ENCODE peak calls at places on chromosomes 6 and 20, in five cellular contexts. One of them, this sample, is unnamed.

GRCh38 chr6:169689247-169689646 is 12.6 kb downstream of the WDR27 start:
- DNase-seq in spleen: no peak
- DNase-seq in heart left ventricle: no peak
- DNase-seq in ovary: no peak
- DNase-seq in IMR-90: peak; percentile 88
- DNase-seq in this sample: no peak

GRCh38 chr6:121539537-121539936 is 104.1 kb downstream of the GJA1 start:
- DNase-seq in spleen: no peak
- DNase-seq in heart left ventricle: no peak
- DNase-seq in ovary: no peak
- DNase-seq in IMR-90: no peak
- DNase-seq in this sample: no peak

GRCh38 chr6:408599-409102 is 17.1 kb downstream of the IRF4 start:
- DNase-seq in spleen: no peak
- DNase-seq in heart left ventricle: peak; percentile 73
- DNase-seq in ovary: no peak
- DNase-seq in IMR-90: peak; percentile 38
- DNase-seq in this sample: no peak

GRCh38 chr20:23658336-23658735 is 20.6 kb upstream of the CST3 start:
- DNase-seq in spleen: no peak
- DNase-seq in heart left ventricle: no peak
- DNase-seq in ovary: no peak
- DNase-seq in IMR-90: no peak
- DNase-seq in this sample: no peak

GRCh38 chr20:58765795-58766194 is 73.2 kb downstream of the NPEPL1 start:
- DNase-seq in spleen: peak; percentile 22
- DNase-seq in heart left ventricle: no peak
- DNase-seq in ovary: no peak
- DNase-seq in IMR-90: no peak
- DNase-seq in this sample: no peak

GRCh38 chr20:58481541-58482021 is 33.6 kb downstream of the APCDD1L start:
- DNase-seq in spleen: no peak
- DNase-seq in heart left ventricle: no peak
- DNase-seq in ovary: no peak
- DNase-seq in IMR-90: no peak
- DNase-seq in this sample: no peak

GRCh38 chr6:24408719-24409410 is 6.1 kb downstream of the MRS2 start:
- DNase-seq in spleen: no peak
- DNase-seq in heart left ventricle: no peak
- DNase-seq in ovary: no peak
- DNase-seq in IMR-90: no peak
- DNase-seq in this sample: no peak

GRCh38 chr6:3128381-3129108 is 10.0 kb downstream of the BPHL start:
- DNase-seq in spleen: no peak
- DNase-seq in heart left ventricle: no peak
- DNase-seq in ovary: no peak
- DNase-seq in IMR-90: no peak
- DNase-seq in this sample: no peak

GRCh38 chr6:143755301-143755744 is 77.6 kb downstream of the PHACTR2 start:
- DNase-seq in spleen: no peak
- DNase-seq in heart left ventricle: no peak
- DNase-seq in ovary: no peak
- DNase-seq in IMR-90: peak; percentile 53
- DNase-seq in this sample: no peak

GRCh38 chr6:28634758-28635546 is 109.3 kb downstream of the GPX5 start:
- DNase-seq in spleen: no peak
- DNase-seq in heart left ventricle: peak; percentile 18
- DNase-seq in ovary: no peak
- DNase-seq in IMR-90: no peak
- DNase-seq in this sample: no peak

GRCh38 chr6:18266524-18266908 is 2.2 kb upstream of the DEK start:
- DNase-seq in spleen: peak; percentile 74
- DNase-seq in heart left ventricle: no peak
- DNase-seq in ovary: no peak
- DNase-seq in IMR-90: no peak
- DNase-seq in this sample: no peak

GRCh38 chr20:43755390-43755789 is 28.6 kb upstream of the GTSF1L start:
- DNase-seq in spleen: no peak
- DNase-seq in heart left ventricle: no peak
- DNase-seq in ovary: no peak
- DNase-seq in IMR-90: peak; percentile 84
- DNase-seq in this sample: no peak

GRCh38 chr20:44776977-44777376 is 31.3 kb downstream of the KCNK15 start:
- DNase-seq in spleen: peak; percentile 7
- DNase-seq in heart left ventricle: no peak
- DNase-seq in ovary: no peak
- DNase-seq in IMR-90: peak; percentile 16
- DNase-seq in this sample: no peak

GRCh38 chr20:11013801-11014200 is 340.0 kb upstream of the JAG1 start:
- DNase-seq in spleen: no peak
- DNase-seq in heart left ventricle: no peak
- DNase-seq in ovary: no peak
- DNase-seq in IMR-90: no peak
- DNase-seq in this sample: no peak

GRCh38 chr20:56552911-56553629 is 20.0 kb downstream of the FAM209B start:
- DNase-seq in spleen: no peak
- DNase-seq in heart left ventricle: no peak
- DNase-seq in ovary: no peak
- DNase-seq in IMR-90: no peak
- DNase-seq in this sample: no peak

GRCh38 chr6:169344651-169345050 is 91.0 kb upstream of the THBS2 start:
- DNase-seq in spleen: no peak
- DNase-seq in heart left ventricle: no peak
- DNase-seq in ovary: no peak
- DNase-seq in IMR-90: no peak
- DNase-seq in this sample: no peak

GRCh38 chr20:6169251-6169650 is 46.4 kb upstream of the FERMT1 start:
- DNase-seq in spleen: no peak
- DNase-seq in heart left ventricle: no peak
- DNase-seq in ovary: no peak
- DNase-seq in IMR-90: peak; percentile 12
- DNase-seq in this sample: no peak

GRCh38 chr20:48957053-48957481 is 35.6 kb downstream of the ARFGEF2 start:
- DNase-seq in spleen: no peak
- DNase-seq in heart left ventricle: no peak
- DNase-seq in ovary: no peak
- DNase-seq in IMR-90: no peak
- DNase-seq in this sample: no peak

GRCh38 chr6:41937881-41938574 is 3.6 kb downstream of the CCND3 start:
- DNase-seq in spleen: no peak
- DNase-seq in heart left ventricle: peak; percentile 67
- DNase-seq in ovary: no peak
- DNase-seq in IMR-90: no peak
- DNase-seq in this sample: no peak

GRCh38 chr6:116648161-116648560 is 20.4 kb downstream of the ZUP1 start:
- DNase-seq in spleen: no peak
- DNase-seq in heart left ventricle: no peak
- DNase-seq in ovary: no peak
- DNase-seq in IMR-90: peak; percentile 51
- DNase-seq in this sample: no peak

GRCh38 chr6:1463751-1464397 is 74.5 kb downstream of the FOXF2 start:
- DNase-seq in spleen: no peak
- DNase-seq in heart left ventricle: no peak
- DNase-seq in ovary: no peak
- DNase-seq in IMR-90: no peak
- DNase-seq in this sample: no peak

GRCh38 chr6:35080016-35080680 is 61.0 kb downstream of the TCP11 start:
- DNase-seq in spleen: peak; percentile 54
- DNase-seq in heart left ventricle: no peak
- DNase-seq in ovary: no peak
- DNase-seq in IMR-90: no peak
- DNase-seq in this sample: peak; percentile 21

GRCh38 chr6:129567374-129567773 is 142.6 kb downstream of the ARHGAP18 start:
- DNase-seq in spleen: no peak
- DNase-seq in heart left ventricle: no peak
- DNase-seq in ovary: no peak
- DNase-seq in IMR-90: no peak
- DNase-seq in this sample: no peak

GRCh38 chr6:65927141-65927540 is 220.1 kb upstream of the EYS start:
- DNase-seq in spleen: no peak
- DNase-seq in heart left ventricle: no peak
- DNase-seq in ovary: no peak
- DNase-seq in IMR-90: no peak
- DNase-seq in this sample: no peak

GRCh38 chr6:4612636-4613171 is 163.5 kb upstream of the CDYL start:
- DNase-seq in spleen: no peak
- DNase-seq in heart left ventricle: peak; percentile 41
- DNase-seq in ovary: no peak
- DNase-seq in IMR-90: peak; percentile 32
- DNase-seq in this sample: no peak

GRCh38 chr6:130033999-130034814 is 15.8 kb downstream of the L3MBTL3 start:
- DNase-seq in spleen: no peak
- DNase-seq in heart left ventricle: no peak
- DNase-seq in ovary: peak; percentile 56
- DNase-seq in IMR-90: peak; percentile 90
- DNase-seq in this sample: peak; percentile 48

GRCh38 chr6:109453156-109453555 is 2.4 kb downstream of the MICAL1 start:
- DNase-seq in spleen: no peak
- DNase-seq in heart left ventricle: no peak
- DNase-seq in ovary: no peak
- DNase-seq in IMR-90: no peak
- DNase-seq in this sample: no peak

GRCh38 chr6:13531956-13532355 is 42.4 kb upstream of the SIRT5 start:
- DNase-seq in spleen: no peak
- DNase-seq in heart left ventricle: no peak
- DNase-seq in ovary: no peak
- DNase-seq in IMR-90: no peak
- DNase-seq in this sample: no peak

GRCh38 chr6:156686940-156687874 is 90.0 kb upstream of the ARID1B start:
- DNase-seq in spleen: peak; percentile 95
- DNase-seq in heart left ventricle: peak; percentile 95
- DNase-seq in ovary: peak; percentile 91
- DNase-seq in IMR-90: peak; percentile 87
- DNase-seq in this sample: peak; percentile 95

GRCh38 chr6:163513003-163513402 is 98.5 kb downstream of the QKI start:
- DNase-seq in spleen: no peak
- DNase-seq in heart left ventricle: no peak
- DNase-seq in ovary: no peak
- DNase-seq in IMR-90: no peak
- DNase-seq in this sample: no peak

GRCh38 chr6:53956068-53956711 is 155.1 kb upstream of the MLIP start:
- DNase-seq in spleen: peak; percentile 60
- DNase-seq in heart left ventricle: peak; percentile 75
- DNase-seq in ovary: peak; percentile 51
- DNase-seq in IMR-90: peak; percentile 70
- DNase-seq in this sample: peak; percentile 83

GRCh38 chr6:45650527-45651135 is 272.9 kb upstream of the SUPT3H start:
- DNase-seq in spleen: no peak
- DNase-seq in heart left ventricle: no peak
- DNase-seq in ovary: no peak
- DNase-seq in IMR-90: peak; percentile 94
- DNase-seq in this sample: no peak
- H3K4me1 ChIP-seq in spleen: no peaks in the 10 kb centered on the region
- H3K4me1 ChIP-seq in heart left ventricle: no peaks in the 10 kb centered on the region
- H3K4me1 ChIP-seq in ovary: no peaks in the 10 kb centered on the region
- H3K4me1 ChIP-seq in IMR-90: peaks cover 22% of the 10 kb centered on the region
- H3K4me1 ChIP-seq in this sample: no peaks in the 10 kb centered on the region

GRCh38 chr6:10882654-10883053 is 813 bp upstream of the GCM2 start:
- DNase-seq in spleen: no peak
- DNase-seq in heart left ventricle: no peak
- DNase-seq in ovary: no peak
- DNase-seq in IMR-90: no peak
- DNase-seq in this sample: no peak
- TF ChIP-seq POLR2A in spleen: no peak
- TF ChIP-seq POLR2A in heart left ventricle: no peak
- TF ChIP-seq POLR2A in ovary: no peak
- TF ChIP-seq POLR2A in IMR-90: no peak
- TF ChIP-seq POLR2A in this sample: no peak

GRCh38 chr6:43806758-43807227 is 36.8 kb downstream of the VEGFA start:
- DNase-seq in spleen: no peak
- DNase-seq in heart left ventricle: no peak
- DNase-seq in ovary: no peak
- DNase-seq in IMR-90: no peak
- DNase-seq in this sample: no peak
- H3K4me1 ChIP-seq in spleen: peaks cover 11% of the 10 kb centered on the region
- H3K4me1 ChIP-seq in heart left ventricle: peaks cover 9% of the 10 kb centered on the region
- H3K4me1 ChIP-seq in ovary: no peaks in the 10 kb centered on the region
- H3K4me1 ChIP-seq in IMR-90: peaks cover 26% of the 10 kb centered on the region
- H3K4me1 ChIP-seq in this sample: peaks cover 65% of the 10 kb centered on the region

GRCh38 chr6:40286721-40287120 is 300.4 kb downstream of the LRFN2 start:
- DNase-seq in spleen: no peak
- DNase-seq in heart left ventricle: no peak
- DNase-seq in ovary: no peak
- DNase-seq in IMR-90: no peak
- DNase-seq in this sample: no peak

GRCh38 chr6:40287296-40287820 is 299.8 kb downstream of the LRFN2 start:
- DNase-seq in spleen: no peak
- DNase-seq in heart left ventricle: no peak
- DNase-seq in ovary: no peak
- DNase-seq in IMR-90: no peak
- DNase-seq in this sample: no peak

GRCh38 chr6:40285535-40285934 is 301.6 kb downstream of the LRFN2 start:
- DNase-seq in spleen: no peak
- DNase-seq in heart left ventricle: no peak
- DNase-seq in ovary: no peak
- DNase-seq in IMR-90: no peak
- DNase-seq in this sample: no peak

GRCh38 chr6:40288919-40289318 is 298.2 kb downstream of the LRFN2 start:
- DNase-seq in spleen: no peak
- DNase-seq in heart left ventricle: no peak
- DNase-seq in ovary: no peak
- DNase-seq in IMR-90: no peak
- DNase-seq in this sample: no peak

GRCh38 chr6:40286027-40286426 is 301.1 kb downstream of the LRFN2 start:
- DNase-seq in spleen: no peak
- DNase-seq in heart left ventricle: no peak
- DNase-seq in ovary: no peak
- DNase-seq in IMR-90: no peak
- DNase-seq in this sample: no peak
- TF ChIP-seq POLR2A in spleen: no peak
- TF ChIP-seq POLR2A in heart left ventricle: no peak
- TF ChIP-seq POLR2A in ovary: no peak
- TF ChIP-seq POLR2A in IMR-90: no peak
- TF ChIP-seq POLR2A in this sample: no peak

GRCh38 chr20:25077610-25078169 is 4.3 kb downstream of the VSX1 start:
- DNase-seq in spleen: peak; percentile 82
- DNase-seq in heart left ventricle: peak; percentile 55
- DNase-seq in ovary: no peak
- DNase-seq in IMR-90: peak; percentile 6
- DNase-seq in this sample: peak; percentile 15

GRCh38 chr20:25073544-25073943 is 8.4 kb downstream of the VSX1 start:
- DNase-seq in spleen: no peak
- DNase-seq in heart left ventricle: no peak
- DNase-seq in ovary: no peak
- DNase-seq in IMR-90: no peak
- DNase-seq in this sample: peak; percentile 14

GRCh38 chr20:25078662-25079061 is 3.3 kb downstream of the VSX1 start:
- DNase-seq in spleen: no peak
- DNase-seq in heart left ventricle: no peak
- DNase-seq in ovary: no peak
- DNase-seq in IMR-90: no peak
- DNase-seq in this sample: no peak

GRCh38 chr20:25076731-25077609 is 5.0 kb downstream of the VSX1 start:
- DNase-seq in spleen: no peak
- DNase-seq in heart left ventricle: no peak
- DNase-seq in ovary: no peak
- DNase-seq in IMR-90: peak; percentile 1
- DNase-seq in this sample: no peak

GRCh38 chr20:25076201-25076600 is 5.7 kb downstream of the VSX1 start:
- DNase-seq in spleen: no peak
- DNase-seq in heart left ventricle: no peak
- DNase-seq in ovary: no peak
- DNase-seq in IMR-90: no peak
- DNase-seq in this sample: peak; percentile 9
- H3K4me1 ChIP-seq in spleen: peaks cover 17% of the 10 kb centered on the region
- H3K4me1 ChIP-seq in heart left ventricle: peaks cover 17% of the 10 kb centered on the region
- H3K4me1 ChIP-seq in ovary: peaks cover 1% of the 10 kb centered on the region
- H3K4me1 ChIP-seq in IMR-90: no peaks in the 10 kb centered on the region
- H3K4me1 ChIP-seq in this sample: peaks cover 11% of the 10 kb centered on the region